ENCODE peak calls at places on chromosomes 11 and 22, in five cellular contexts. One of them, this sample, is unnamed.

GRCh38 chr22:46273432-46274148 is 5.8 kb downstream of the TTC38 start:
- DNase-seq in EL: no peak
- DNase-seq in hypothalamus: no peak
- DNase-seq in choroid plexus epithelial cell: no peak
- DNase-seq in astrocyte of the hippocampus: no peak
- DNase-seq in this sample: no peak

GRCh38 chr22:50548046-50548912 is 2.6 kb downstream of the KLHDC7B start:
- DNase-seq in EL: no peak
- DNase-seq in hypothalamus: no peak
- DNase-seq in choroid plexus epithelial cell: no peak
- DNase-seq in astrocyte of the hippocampus: no peak
- DNase-seq in this sample: no peak

GRCh38 chr22:37777122-37777687 is 30.5 kb upstream of the GCAT start:
- DNase-seq in EL: peak; percentile 85
- DNase-seq in hypothalamus: no peak
- DNase-seq in choroid plexus epithelial cell: peak; percentile 58
- DNase-seq in astrocyte of the hippocampus: peak; percentile 91
- DNase-seq in this sample: peak; percentile 55

GRCh38 chr22:25987948-25988347 is 181.3 kb upstream of the SEZ6L start:
- DNase-seq in EL: no peak
- DNase-seq in hypothalamus: no peak
- DNase-seq in choroid plexus epithelial cell: no peak
- DNase-seq in astrocyte of the hippocampus: no peak
- DNase-seq in this sample: no peak

GRCh38 chr11:116733959-116734517 is 38.7 kb downstream of the BUD13 start:
- DNase-seq in EL: no peak
- DNase-seq in hypothalamus: no peak
- DNase-seq in choroid plexus epithelial cell: no peak
- DNase-seq in astrocyte of the hippocampus: no peak
- DNase-seq in this sample: no peak

GRCh38 chr11:47152953-47153950 is 23.4 kb downstream of the ARFGAP2 start:
- DNase-seq in EL: peak; percentile 76
- DNase-seq in hypothalamus: peak; percentile 88
- DNase-seq in choroid plexus epithelial cell: peak; percentile 90
- DNase-seq in astrocyte of the hippocampus: peak; percentile 89
- DNase-seq in this sample: peak; percentile 66

GRCh38 chr11:130516175-130516867 is 67.9 kb downstream of the ADAMTS15 start:
- DNase-seq in EL: no peak
- DNase-seq in hypothalamus: no peak
- DNase-seq in choroid plexus epithelial cell: no peak
- DNase-seq in astrocyte of the hippocampus: no peak
- DNase-seq in this sample: no peak

GRCh38 chr11:64261556-64262080 is 10.3 kb downstream of the PLCB3 start:
- DNase-seq in EL: no peak
- DNase-seq in hypothalamus: no peak
- DNase-seq in choroid plexus epithelial cell: no peak
- DNase-seq in astrocyte of the hippocampus: no peak
- DNase-seq in this sample: no peak

GRCh38 chr22:28029201-28029948 is 110.3 kb upstream of the PITPNB start:
- DNase-seq in EL: peak; percentile 76
- DNase-seq in hypothalamus: no peak
- DNase-seq in choroid plexus epithelial cell: no peak
- DNase-seq in astrocyte of the hippocampus: peak; percentile 89
- DNase-seq in this sample: no peak

GRCh38 chr11:26599421-26599820 is 27.4 kb upstream of the MUC15 start:
- DNase-seq in EL: no peak
- DNase-seq in hypothalamus: no peak
- DNase-seq in choroid plexus epithelial cell: peak; percentile 94
- DNase-seq in astrocyte of the hippocampus: peak; percentile 2
- DNase-seq in this sample: peak; percentile 90

GRCh38 chr22:48647606-48648515 is 1179.8 kb downstream of the BRD1 start:
- DNase-seq in EL: no peak
- DNase-seq in hypothalamus: no peak
- DNase-seq in choroid plexus epithelial cell: no peak
- DNase-seq in astrocyte of the hippocampus: no peak
- DNase-seq in this sample: no peak